ENCODE peak calls at places on chromosomes 4 and X, in six cellular contexts. One of them, this sample, is unnamed.

GRCh38 chr4:67714248-67714583 is 13.3 kb upstream of the UBA6 start:
- DNase-seq in NB4: no peak
- DNase-seq in CD8-positive, alpha-beta T cell: no peak
- DNase-seq in tibial artery: no peak
- DNase-seq in mucosa of descending colon: no peak
- DNase-seq in mammary epithelial cell: no peak
- DNase-seq in this sample: no peak

GRCh38 chr4:78310056-78310731 is 241.4 kb upstream of the ANXA3 start:
- DNase-seq in CD8-positive, alpha-beta T cell: no peak
- DNase-seq in tibial artery: no peak
- DNase-seq in mucosa of descending colon: no peak
- DNase-seq in mammary epithelial cell: peak; percentile 4
- DNase-seq in NB4: no peak
- DNase-seq in this sample: no peak

GRCh38 chr4:154622598-154622997 is 10.1 kb upstream of the FGG start:
- DNase-seq in mucosa of descending colon: no peak
- DNase-seq in tibial artery: no peak
- DNase-seq in mammary epithelial cell: peak; percentile 36
- DNase-seq in NB4: peak; percentile 40
- DNase-seq in CD8-positive, alpha-beta T cell: no peak
- DNase-seq in this sample: no peak

GRCh38 chr4:102546635-102547034 is 45.5 kb downstream of the NFKB1 start:
- DNase-seq in tibial artery: no peak
- DNase-seq in mucosa of descending colon: no peak
- DNase-seq in mammary epithelial cell: no peak
- DNase-seq in NB4: no peak
- DNase-seq in CD8-positive, alpha-beta T cell: no peak
- DNase-seq in this sample: no peak

GRCh38 chr4:74516321-74516720 is 71.4 kb downstream of the AREG start:
- DNase-seq in mucosa of descending colon: no peak
- DNase-seq in mammary epithelial cell: peak; percentile 53
- DNase-seq in tibial artery: no peak
- DNase-seq in CD8-positive, alpha-beta T cell: no peak
- DNase-seq in NB4: no peak
- DNase-seq in this sample: no peak

GRCh38 chr4:101252721-101253120 is 94.6 kb downstream of the PPP3CA start:
- DNase-seq in mammary epithelial cell: peak; percentile 51
- DNase-seq in tibial artery: no peak
- DNase-seq in NB4: no peak
- DNase-seq in CD8-positive, alpha-beta T cell: no peak
- DNase-seq in mucosa of descending colon: no peak
- DNase-seq in this sample: no peak

GRCh38 chr4:116515959-116516358 is 569.4 kb downstream of the TRAM1L1 start:
- DNase-seq in mucosa of descending colon: no peak
- DNase-seq in mammary epithelial cell: no peak
- DNase-seq in CD8-positive, alpha-beta T cell: no peak
- DNase-seq in NB4: no peak
- DNase-seq in tibial artery: no peak
- DNase-seq in this sample: no peak

GRCh38 chr4:73855406-73855805 is 2.3 kb downstream of the PF4V1 start:
- DNase-seq in NB4: no peak
- DNase-seq in mammary epithelial cell: no peak
- DNase-seq in tibial artery: no peak
- DNase-seq in CD8-positive, alpha-beta T cell: no peak
- DNase-seq in mucosa of descending colon: no peak
- DNase-seq in this sample: no peak

GRCh38 chr4:98996056-98996941 is 778 bp downstream of the METAP1 start:
- DNase-seq in mucosa of descending colon: no peak
- DNase-seq in mammary epithelial cell: peak; percentile 53
- DNase-seq in tibial artery: no peak
- DNase-seq in NB4: peak; percentile 51
- DNase-seq in CD8-positive, alpha-beta T cell: no peak
- DNase-seq in this sample: peak; percentile 24

GRCh38 chr4:4333265-4333706 is 43.2 kb downstream of the ZBTB49 start:
- DNase-seq in NB4: no peak
- DNase-seq in mammary epithelial cell: peak; percentile 41
- DNase-seq in CD8-positive, alpha-beta T cell: no peak
- DNase-seq in mucosa of descending colon: no peak
- DNase-seq in tibial artery: no peak
- DNase-seq in this sample: peak; percentile 26

GRCh38 chr4:157763490-157763889 is 409.3 kb downstream of the GASK1B start:
- DNase-seq in tibial artery: no peak
- DNase-seq in mammary epithelial cell: no peak
- DNase-seq in mucosa of descending colon: no peak
- DNase-seq in NB4: no peak
- DNase-seq in CD8-positive, alpha-beta T cell: no peak
- DNase-seq in this sample: no peak

GRCh38 chr4:34250562-34250961 is 1993.8 kb downstream of the ARAP2 start:
- DNase-seq in mucosa of descending colon: no peak
- DNase-seq in mammary epithelial cell: peak; percentile 51
- DNase-seq in NB4: peak; percentile 11
- DNase-seq in CD8-positive, alpha-beta T cell: no peak
- DNase-seq in tibial artery: no peak
- DNase-seq in this sample: no peak

GRCh38 chrX:78024349-78025108 is 55.1 kb upstream of the PGAM4 start:
- DNase-seq in mucosa of descending colon: peak; percentile 77
- DNase-seq in NB4: peak; percentile 29
- DNase-seq in CD8-positive, alpha-beta T cell: peak; percentile 11
- DNase-seq in tibial artery: peak; percentile 20
- DNase-seq in mammary epithelial cell: peak; percentile 23
- DNase-seq in this sample: peak; percentile 69

GRCh38 chr4:85650908-85651307 is 176.0 kb downstream of the ARHGAP24 start:
- DNase-seq in mucosa of descending colon: no peak
- DNase-seq in CD8-positive, alpha-beta T cell: no peak
- DNase-seq in mammary epithelial cell: no peak
- DNase-seq in NB4: no peak
- DNase-seq in tibial artery: no peak
- DNase-seq in this sample: no peak

GRCh38 chr4:170001688-170002267 is 24.4 kb downstream of the MFAP3L start:
- DNase-seq in tibial artery: no peak
- DNase-seq in mammary epithelial cell: no peak
- DNase-seq in CD8-positive, alpha-beta T cell: no peak
- DNase-seq in NB4: no peak
- DNase-seq in mucosa of descending colon: no peak
- DNase-seq in this sample: no peak

GRCh38 chrX:2928583-2929434 is at the start of gene ARSD:
- DNase-seq in mucosa of descending colon: peak; percentile 92
- DNase-seq in NB4: peak; percentile 84
- DNase-seq in mammary epithelial cell: peak; percentile 86
- DNase-seq in CD8-positive, alpha-beta T cell: peak; percentile 56
- DNase-seq in tibial artery: peak; percentile 92
- DNase-seq in this sample: peak; percentile 94

GRCh38 chr4:13678186-13678924 is 50.8 kb upstream of the BOD1L1 start:
- DNase-seq in mammary epithelial cell: peak; percentile 11
- DNase-seq in mucosa of descending colon: no peak
- DNase-seq in tibial artery: no peak
- DNase-seq in CD8-positive, alpha-beta T cell: no peak
- DNase-seq in NB4: peak; percentile 46
- DNase-seq in this sample: no peak

GRCh38 chr4:39931441-39931901 is 46.2 kb downstream of the PDS5A start:
- DNase-seq in mucosa of descending colon: no peak
- DNase-seq in CD8-positive, alpha-beta T cell: no peak
- DNase-seq in NB4: no peak
- DNase-seq in tibial artery: no peak
- DNase-seq in mammary epithelial cell: no peak
- DNase-seq in this sample: no peak

GRCh38 chr4:29311231-29311630 is 1408.9 kb upstream of the PCDH7 start:
- DNase-seq in tibial artery: no peak
- DNase-seq in mucosa of descending colon: no peak
- DNase-seq in NB4: no peak
- DNase-seq in CD8-positive, alpha-beta T cell: no peak
- DNase-seq in mammary epithelial cell: no peak
- DNase-seq in this sample: no peak

GRCh38 chr4:176320340-176320975 is 692 bp downstream of the SPCS3 start:
- DNase-seq in NB4: peak; percentile 88
- DNase-seq in mammary epithelial cell: peak; percentile 82
- DNase-seq in CD8-positive, alpha-beta T cell: peak; percentile 88
- DNase-seq in mucosa of descending colon: peak; percentile 91
- DNase-seq in tibial artery: peak; percentile 94
- DNase-seq in this sample: peak; percentile 91

GRCh38 chrX:77548751-77549150 is 101.6 kb downstream of the FGF16 start:
- DNase-seq in NB4: no peak
- DNase-seq in mucosa of descending colon: no peak
- DNase-seq in mammary epithelial cell: no peak
- DNase-seq in tibial artery: no peak
- DNase-seq in CD8-positive, alpha-beta T cell: no peak
- DNase-seq in this sample: no peak

DNA sequence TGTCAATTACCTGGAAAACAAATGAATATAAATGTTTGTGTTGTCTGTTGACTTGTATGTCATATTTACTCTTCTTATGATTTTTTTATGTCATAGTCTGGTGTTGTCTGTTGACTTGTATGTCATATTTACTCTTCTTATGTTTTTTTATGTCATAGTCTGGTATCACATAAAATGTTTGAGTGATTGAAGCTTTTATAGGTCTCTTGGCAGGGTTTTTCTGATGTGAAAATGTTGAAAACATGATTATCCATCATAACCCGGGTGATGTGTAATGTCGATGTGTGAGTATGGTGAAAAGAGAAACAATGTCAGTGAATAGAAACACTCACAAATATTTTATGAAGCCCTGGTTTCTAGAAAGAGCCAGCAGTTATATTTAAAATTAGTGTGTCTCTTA is 335.7 kb downstream of the BMPR1B start:
- DNase-seq in tibial artery: no peak
- DNase-seq in CD8-positive, alpha-beta T cell: no peak
- DNase-seq in mucosa of descending colon: no peak
- DNase-seq in NB4: no peak
- DNase-seq in mammary epithelial cell: no peak
- DNase-seq in this sample: no peak
- H3K4me3 ChIP-seq in tibial artery: no peak overlapping the region
- H3K4me3 ChIP-seq in CD8-positive, alpha-beta T cell: no peak overlapping the region
- H3K4me3 ChIP-seq in mucosa of descending colon: no peak overlapping the region
- H3K4me3 ChIP-seq in NB4: no peak overlapping the region
- H3K4me3 ChIP-seq in mammary epithelial cell: no peak overlapping the region
- H3K4me3 ChIP-seq in this sample: no peak overlapping the region

DNA sequence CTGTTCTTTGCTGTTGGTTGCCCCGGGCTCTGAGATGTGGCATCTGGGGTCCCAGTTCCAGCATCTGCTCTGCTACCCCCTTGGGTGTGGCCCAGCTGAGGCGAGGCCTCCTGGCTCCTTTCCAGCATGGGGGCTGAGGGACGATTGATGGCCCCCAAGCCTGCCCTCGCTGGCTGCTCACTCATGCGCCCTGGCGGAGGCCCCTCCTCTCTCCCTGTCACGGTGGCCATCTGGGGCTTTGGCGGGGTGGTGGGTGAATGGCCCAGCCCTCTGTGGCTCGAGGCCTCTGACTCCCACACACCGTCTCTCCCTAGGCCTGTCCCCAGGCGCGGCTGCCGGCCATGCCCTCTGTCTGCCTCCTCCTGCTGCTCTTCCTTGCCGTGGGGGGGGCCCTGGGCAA is 1.8 kb downstream of the PLXNA3 start:
- DNase-seq in NB4: peak; percentile 35
- DNase-seq in mucosa of descending colon: no peak
- DNase-seq in CD8-positive, alpha-beta T cell: no peak
- DNase-seq in mammary epithelial cell: no peak
- DNase-seq in tibial artery: no peak
- DNase-seq in this sample: no peak
- H3K4me3 ChIP-seq in NB4: no peak overlapping the region
- H3K4me3 ChIP-seq in mucosa of descending colon: no peak overlapping the region
- H3K4me3 ChIP-seq in CD8-positive, alpha-beta T cell: no peak overlapping the region
- H3K4me3 ChIP-seq in mammary epithelial cell: no peak overlapping the region
- H3K4me3 ChIP-seq in tibial artery: peak overlapping the region; percentile 78
- H3K4me3 ChIP-seq in this sample: peak overlapping the region; percentile 60

GRCh38 chrX:123188081-123188480 is 4.0 kb downstream of the GRIA3 start:
- DNase-seq in mammary epithelial cell: peak; percentile 2
- DNase-seq in mucosa of descending colon: no peak
- DNase-seq in tibial artery: no peak
- DNase-seq in NB4: no peak
- DNase-seq in CD8-positive, alpha-beta T cell: no peak
- DNase-seq in this sample: no peak

GRCh38 chrX:123185714-123186113 is 1.6 kb downstream of the GRIA3 start:
- DNase-seq in tibial artery: no peak
- DNase-seq in CD8-positive, alpha-beta T cell: no peak
- DNase-seq in mammary epithelial cell: no peak
- DNase-seq in NB4: no peak
- DNase-seq in mucosa of descending colon: no peak
- DNase-seq in this sample: no peak

GRCh38 chrX:123186796-123187195 is 2.7 kb downstream of the GRIA3 start:
- DNase-seq in NB4: no peak
- DNase-seq in tibial artery: no peak
- DNase-seq in mammary epithelial cell: no peak
- DNase-seq in mucosa of descending colon: no peak
- DNase-seq in CD8-positive, alpha-beta T cell: no peak
- DNase-seq in this sample: no peak

GRCh38 chrX:123184199-123184857 is at the start of gene GRIA3:
- DNase-seq in CD8-positive, alpha-beta T cell: no peak
- DNase-seq in NB4: no peak
- DNase-seq in tibial artery: peak; percentile 19
- DNase-seq in mucosa of descending colon: no peak
- DNase-seq in mammary epithelial cell: no peak
- DNase-seq in this sample: no peak

DNA sequence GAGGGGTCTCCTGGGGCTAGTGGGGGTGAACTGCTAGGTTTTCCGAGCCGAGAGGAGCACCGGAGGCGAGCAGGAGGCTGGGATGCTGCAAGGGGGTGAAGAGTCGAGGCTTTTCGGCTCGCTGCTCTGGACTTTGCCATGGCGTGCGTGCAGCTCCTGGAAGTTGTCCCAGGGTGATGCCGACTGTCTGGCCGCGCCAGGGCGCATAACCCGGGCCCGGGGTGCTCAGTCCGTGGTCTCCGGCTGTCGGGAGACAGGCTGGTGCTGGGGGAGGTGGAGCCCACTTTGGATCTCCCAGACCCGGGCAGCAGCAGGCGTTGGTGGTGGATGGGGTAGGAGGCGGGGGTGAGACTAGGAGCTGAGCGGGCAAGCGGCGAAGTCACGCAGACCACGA is 777 bp downstream of the GRIA3 start:
- DNase-seq in NB4: no peak
- DNase-seq in tibial artery: peak; percentile 21
- DNase-seq in mucosa of descending colon: no peak
- DNase-seq in CD8-positive, alpha-beta T cell: no peak
- DNase-seq in mammary epithelial cell: no peak
- DNase-seq in this sample: no peak
- H3K4me3 ChIP-seq in NB4: no peak overlapping the region
- H3K4me3 ChIP-seq in tibial artery: peak overlapping the region; percentile 58
- H3K4me3 ChIP-seq in mucosa of descending colon: no peak overlapping the region
- H3K4me3 ChIP-seq in CD8-positive, alpha-beta T cell: no peak overlapping the region
- H3K4me3 ChIP-seq in mammary epithelial cell: no peak overlapping the region
- H3K4me3 ChIP-seq in this sample: peak overlapping the region; percentile 39

GRCh38 chr4:2866891-2867290 is 23.2 kb downstream of the ADD1 start:
- DNase-seq in NB4: no peak
- DNase-seq in CD8-positive, alpha-beta T cell: no peak
- DNase-seq in mucosa of descending colon: no peak
- DNase-seq in tibial artery: no peak
- DNase-seq in mammary epithelial cell: no peak
- DNase-seq in this sample: no peak

GRCh38 chr4:2867758-2868491 is 24.3 kb downstream of the ADD1 start:
- DNase-seq in mucosa of descending colon: no peak
- DNase-seq in mammary epithelial cell: no peak
- DNase-seq in CD8-positive, alpha-beta T cell: no peak
- DNase-seq in NB4: no peak
- DNase-seq in tibial artery: peak; percentile 37
- DNase-seq in this sample: no peak

GRCh38 chr4:2870098-2870497 is 26.5 kb downstream of the ADD1 start:
- DNase-seq in NB4: no peak
- DNase-seq in tibial artery: no peak
- DNase-seq in mucosa of descending colon: no peak
- DNase-seq in CD8-positive, alpha-beta T cell: no peak
- DNase-seq in mammary epithelial cell: no peak
- DNase-seq in this sample: no peak

GRCh38 chr4:2869659-2870058 is 26.0 kb downstream of the ADD1 start:
- DNase-seq in mammary epithelial cell: no peak
- DNase-seq in CD8-positive, alpha-beta T cell: no peak
- DNase-seq in tibial artery: no peak
- DNase-seq in NB4: no peak
- DNase-seq in mucosa of descending colon: no peak
- DNase-seq in this sample: no peak

GRCh38 chr4:2868840-2869487 is 25.3 kb downstream of the ADD1 start:
- DNase-seq in NB4: no peak
- DNase-seq in CD8-positive, alpha-beta T cell: no peak
- DNase-seq in tibial artery: no peak
- DNase-seq in mammary epithelial cell: no peak
- DNase-seq in mucosa of descending colon: no peak
- DNase-seq in this sample: no peak
- H3K4me3 ChIP-seq in NB4: no peak overlapping the region
- H3K4me3 ChIP-seq in CD8-positive, alpha-beta T cell: no peak overlapping the region
- H3K4me3 ChIP-seq in tibial artery: no peak overlapping the region
- H3K4me3 ChIP-seq in mammary epithelial cell: no peak overlapping the region
- H3K4me3 ChIP-seq in mucosa of descending colon: no peak overlapping the region
- H3K4me3 ChIP-seq in this sample: no peak overlapping the region

This sample was measured in transverse colon.